ENCODE peak calls at places on chromosomes 3 and 15, in nine cellular contexts. N, P, S, U, Z, M, T, Y and G are unnamed samples.

GRCh38 chr3:51967384-51968174 is at the start of gene PCBP4:
- DNase-seq in N (peak), P (peak), S (peak), U (peak), Z (no peak), M (peak), T (peak), Y (peak), G (peak)

GRCh38 chr3:100634493-100635272 is 25.3 kb downstream of the ADGRG7 start:
- DNase-seq in N (no peak), P (peak), S (peak), U (no peak), Z (no peak), M (no peak), T (peak), Y (peak), G (peak)

GRCh38 chr15:42584031-42584765 is 8.8 kb downstream of the STARD9 start:
- DNase-seq in N (no peak), P (peak), S (no peak), U (no peak), Z (no peak), M (no peak), T (no peak), Y (no peak), G (peak)

GRCh38 chr15:81888748-81889479 is 156.9 kb downstream of the MEX3B start:
- DNase-seq in N (no peak), P (no peak), S (no peak), U (no peak), Z (no peak), M (no peak), T (no peak), Y (no peak), G (peak)

GRCh38 chr15:99253381-99254090 is 2.3 kb downstream of the LRRC28 start:
- DNase-seq in N (no peak), P (no peak), S (no peak), U (no peak), Z (no peak), M (no peak), T (no peak), Y (no peak), G (peak)

GRCh38 chr3:59737209-59737608 is 687.4 kb upstream of the CFAP20DC start:
- DNase-seq in N (no peak), P (no peak), S (no peak), U (no peak), Z (peak), M (no peak), T (no peak), Y (no peak), G (peak)

GRCh38 chr3:142586803-142587406 is 8.4 kb upstream of the ATR start:
- DNase-seq in N (peak), P (peak), S (peak), U (no peak), Z (peak), M (no peak), T (peak), Y (peak), G (peak)

GRCh38 chr3:101809178-101810022 is 30.4 kb downstream of the NXPE3 start:
- DNase-seq in N (peak), P (peak), S (peak), U (no peak), Z (no peak), M (no peak), T (no peak), Y (no peak), G (peak)

DNA sequence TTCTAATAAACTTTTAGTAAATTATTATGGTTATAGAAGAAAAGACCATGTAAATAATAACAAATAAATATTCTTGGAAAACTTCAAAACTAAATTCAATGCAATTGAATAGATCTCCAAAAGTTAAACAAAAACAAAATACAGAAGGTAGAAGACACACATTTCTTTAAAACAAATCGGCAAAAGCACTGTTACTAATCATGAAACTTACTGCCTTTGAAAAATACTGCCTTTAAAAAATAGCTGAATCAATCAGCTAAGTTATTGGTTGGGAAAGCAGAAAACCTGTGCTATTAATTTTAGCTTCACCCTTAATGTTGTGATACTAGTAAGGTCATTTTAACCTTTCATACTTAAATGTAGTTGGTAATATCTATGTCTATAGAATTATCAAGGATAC is 3.0 kb downstream of the GPR15 start:
- DNase-seq in N (no peak), P (no peak), S (no peak), U (no peak), Z (no peak), M (no peak), T (no peak), Y (no peak), G (no peak)
- H3K4me3 ChIP-seq in N (no peak), P (no peak), S (no peak), U (no peak), Z (no peak), M (no peak), T (no peak), Y (no peak), G (no peak)

GRCh38 chr3:194265505-194265892 is 85.6 kb downstream of the CPN2 start:
- DNase-seq in N (no peak), P (no peak), S (peak), U (peak), Z (no peak), M (peak), T (peak), Y (peak), G (peak)
- H3K4me3 ChIP-seq in N (no peak), P (no peak), S (no peak), U (no peak), Z (no peak), M (no peak), T (no peak), Y (no peak), G (no peak)

DNA sequence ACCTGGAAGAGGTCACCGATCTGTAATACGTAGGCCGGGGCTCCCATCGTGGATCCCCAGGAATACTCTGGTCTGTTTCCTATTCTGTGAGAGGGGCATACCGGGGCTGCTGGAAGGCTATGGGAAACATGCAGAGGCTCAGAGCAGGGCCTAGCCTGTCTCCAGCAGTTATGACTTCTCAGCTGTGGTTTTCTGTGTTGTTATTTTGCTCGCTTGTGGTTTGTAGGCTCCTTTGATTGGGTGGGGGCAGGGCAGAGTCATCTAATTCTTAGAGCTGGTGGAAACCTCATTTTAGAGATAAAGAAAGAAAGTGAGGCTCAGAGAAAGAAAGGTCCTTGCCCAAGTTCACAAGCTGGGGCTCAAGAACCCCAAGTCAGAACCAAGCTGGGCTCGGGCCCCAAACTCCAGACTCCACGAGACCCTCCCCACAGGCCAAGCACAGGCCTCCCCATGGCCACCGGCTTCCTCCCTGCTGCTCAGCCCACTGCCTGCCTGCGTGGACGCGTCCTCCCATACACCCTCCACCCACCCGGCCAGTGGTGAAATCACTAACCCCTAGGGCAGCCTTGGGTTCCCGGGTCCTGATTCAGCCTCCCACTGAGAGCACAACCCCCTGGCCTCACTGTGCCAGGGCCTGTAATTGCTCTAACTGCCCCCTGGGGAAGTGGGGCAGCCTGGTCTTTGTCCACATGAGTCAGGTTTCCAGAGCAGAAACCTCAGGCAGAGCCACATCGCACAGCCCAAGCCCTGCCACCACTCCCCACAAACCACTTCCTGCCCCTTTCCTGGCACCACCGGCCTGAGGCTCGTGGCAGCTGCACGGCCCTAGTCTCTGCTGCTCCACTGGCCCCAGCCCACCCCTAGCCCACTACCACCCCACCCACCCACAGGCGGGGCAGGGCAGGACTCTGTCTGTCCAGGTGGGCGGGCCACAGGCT is 270.8 kb downstream of the UACA start:
- DNase-seq in N (peak), P (no peak), S (no peak), U (no peak), Z (peak), M (peak), T (peak), Y (peak), G (peak)
- H3K4me3 ChIP-seq in N (peak), P (no peak), S (no peak), U (no peak), Z (no peak), M (no peak), T (peak), Y (no peak), G (no peak)

GRCh38 chr3:13023251-13024055 is 49.8 kb downstream of the IQSEC1 start:
- DNase-seq in N (no peak), P (no peak), S (no peak), U (no peak), Z (no peak), M (no peak), T (no peak), Y (no peak), G (no peak)
- H3K4me3 ChIP-seq in N (no peak), P (no peak), S (no peak), U (no peak), Z (no peak), M (no peak), T (no peak), Y (no peak), G (no peak)

GRCh38 chr3:11591401-11592266 is 52.1 kb downstream of the VGLL4 start:
- DNase-seq in N (no peak), P (peak), S (peak), U (peak), Z (peak), M (no peak), T (no peak), Y (no peak), G (peak)
- H3K4me3 ChIP-seq in N (no peak), P (no peak), S (no peak), U (no peak), Z (peak), M (no peak), T (no peak), Y (no peak), G (no peak)